ENCODE peak calls at places on chromosome 1, in ten cellular contexts. H is GM12865, Y is transverse colon, F is B cell, X is fibroblast of the aortic adventitia, Q is fibroblast of pulmonary artery, L is spleen, C is AG04450, G is mucosa of descending colon, R is BJ. D is an unnamed sample.

GRCh38 chr1:10834770-10835412 is 38.4 kb upstream of the CASZ1 start:
- DNase-seq in H (no peak), Y (no peak), F (no peak), X (no peak), Q (no peak), L (no peak), C (no peak), G (no peak), R (no peak), D (no peak)

GRCh38 chr1:218164930-218165686 is 120.0 kb upstream of the RRP15 start:
- DNase-seq in H (peak; percentile 3), Y (peak; percentile 7), F (peak; percentile 22), X (no peak), Q (peak; percentile 4), L (peak; percentile 65), C (no peak), G (peak; percentile 37), R (no peak), D (no peak)

GRCh38 chr1:151790940-151791651 is 796 bp upstream of the TDRKH start:
- DNase-seq in H (peak; percentile 19), Y (peak; percentile 48), F (peak; percentile 20), X (no peak), Q (no peak), L (peak; percentile 85), C (no peak), G (peak; percentile 51), R (no peak), D (no peak)

GRCh38 chr1:119714583-119714982 is 2.8 kb downstream of the PHGDH start:
- DNase-seq in H (no peak), Y (no peak), F (no peak), X (peak; percentile 69), Q (peak; percentile 36), L (no peak), C (no peak), G (no peak), R (no peak), D (no peak)

GRCh38 chr1:99010679-99011078 is 6.0 kb upstream of the PLPPR5 start:
- DNase-seq in H (no peak), Y (no peak), F (no peak), X (no peak), Q (no peak), L (no peak), C (no peak), G (no peak), R (no peak), D (no peak)

GRCh38 chr1:156134716-156135435 is 18.5 kb upstream of the SEMA4A start:
- DNase-seq in H (no peak), Y (no peak), F (no peak), X (no peak), Q (no peak), L (no peak), C (no peak), G (no peak), R (no peak), D (no peak)

GRCh38 chr1:13807213-13807612 is 107.2 kb downstream of the PRDM2 start:
- DNase-seq in H (peak; percentile 65), Y (peak; percentile 52), F (peak; percentile 42), X (no peak), Q (peak; percentile 28), L (no peak), C (no peak), G (peak; percentile 51), R (no peak), D (peak; percentile 12)

GRCh38 chr1:66415326-66415725 is 118.6 kb upstream of the SGIP1 start:
- DNase-seq in H (no peak), Y (no peak), F (no peak), X (no peak), Q (no peak), L (no peak), C (no peak), G (no peak), R (no peak), D (no peak)

GRCh38 chr1:30042438-30043147 is 680.8 kb downstream of the MATN1 start:
- DNase-seq in H (no peak), Y (no peak), F (no peak), X (no peak), Q (no peak), L (peak; percentile 48), C (no peak), G (no peak), R (no peak), D (no peak)

GRCh38 chr1:154758346-154758745 is 111.7 kb downstream of the KCNN3 start:
- DNase-seq in H (no peak), Y (no peak), F (no peak), X (no peak), Q (no peak), L (peak; percentile 18), C (no peak), G (no peak), R (no peak), D (no peak)

GRCh38 chr1:81592263-81592662 is 208.5 kb upstream of the ADGRL2 start:
- DNase-seq in H (no peak), Y (no peak), F (no peak), X (no peak), Q (no peak), L (no peak), C (no peak), G (no peak), R (no peak), D (no peak)

GRCh38 chr1:245859510-245860114 is 647.5 kb downstream of the SMYD3 start:
- DNase-seq in H (no peak), Y (no peak), F (no peak), X (peak; percentile 47), Q (peak; percentile 35), L (no peak), C (no peak), G (no peak), R (no peak), D (no peak)

GRCh38 chr1:11955221-11955620 is 20.7 kb downstream of the PLOD1 start:
- DNase-seq in H (no peak), Y (no peak), F (no peak), X (no peak), Q (no peak), L (no peak), C (no peak), G (no peak), R (no peak), D (no peak)

GRCh38 chr1:221437171-221437570 is 304.7 kb downstream of the DUSP10 start:
- DNase-seq in H (no peak), Y (no peak), F (no peak), X (peak; percentile 82), Q (peak; percentile 32), L (no peak), C (no peak), G (no peak), R (no peak), D (no peak)

GRCh38 chr1:117606608-117607261 is 887 bp downstream of the TENT5C start:
- DNase-seq in H (peak; percentile 59), Y (peak; percentile 66), F (peak; percentile 76), X (peak; percentile 58), Q (peak; percentile 39), L (peak; percentile 92), C (no peak), G (peak; percentile 76), R (no peak), D (no peak)
- TF ChIP-seq CTCF in H (no peak), Y (no peak), F (no peak), X (no peak), Q (no peak), L (no peak), C (no peak), G (no peak), R (no peak), D (no peak)

GRCh38 chr1:162271972-162272371 is 104.7 kb downstream of the SPATA46 start:
- DNase-seq in H (no peak), Y (no peak), F (no peak), X (no peak), Q (no peak), L (no peak), C (no peak), G (no peak), R (no peak), D (no peak)

GRCh38 chr1:162275622-162276175 is 101.0 kb downstream of the SPATA46 start:
- DNase-seq in H (no peak), Y (no peak), F (no peak), X (no peak), Q (no peak), L (no peak), C (no peak), G (no peak), R (no peak), D (no peak)

GRCh38 chr1:162279099-162279498 is 97.6 kb downstream of the SPATA46 start:
- DNase-seq in H (no peak), Y (no peak), F (no peak), X (no peak), Q (no peak), L (no peak), C (no peak), G (no peak), R (no peak), D (no peak)

DNA sequence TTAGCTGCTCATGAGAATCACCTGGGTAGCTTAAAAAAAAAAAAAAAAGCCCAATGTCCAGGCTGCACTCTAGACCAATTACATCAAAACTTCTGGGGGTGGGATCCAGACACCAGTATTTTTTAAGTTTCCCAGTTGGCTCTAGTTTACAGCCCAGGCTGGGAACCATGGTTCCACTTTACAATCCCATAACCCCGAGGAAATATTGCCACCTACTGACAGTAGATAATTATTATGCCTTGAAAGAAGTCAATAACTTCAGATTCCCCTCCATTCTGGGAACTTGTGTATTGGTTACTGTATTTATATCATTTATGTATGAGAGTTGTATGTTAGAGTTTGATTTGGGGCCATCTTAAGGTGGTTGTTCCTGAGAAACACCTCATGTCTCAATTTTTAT is 100.2 kb downstream of the SPATA46 start:
- DNase-seq in H (peak; percentile 23), Y (no peak), F (peak; percentile 4), X (peak; percentile 49), Q (peak; percentile 60), L (no peak), C (no peak), G (no peak), R (no peak), D (peak; percentile 26)
- TF ChIP-seq CTCF in H (peak; percentile 21), Y (peak; percentile 38), F (no peak), X (peak; percentile 41), Q (peak; percentile 40), L (peak; percentile 13), C (peak; percentile 46), G (no peak), R (peak; percentile 53), D (peak; percentile 61)

DNA sequence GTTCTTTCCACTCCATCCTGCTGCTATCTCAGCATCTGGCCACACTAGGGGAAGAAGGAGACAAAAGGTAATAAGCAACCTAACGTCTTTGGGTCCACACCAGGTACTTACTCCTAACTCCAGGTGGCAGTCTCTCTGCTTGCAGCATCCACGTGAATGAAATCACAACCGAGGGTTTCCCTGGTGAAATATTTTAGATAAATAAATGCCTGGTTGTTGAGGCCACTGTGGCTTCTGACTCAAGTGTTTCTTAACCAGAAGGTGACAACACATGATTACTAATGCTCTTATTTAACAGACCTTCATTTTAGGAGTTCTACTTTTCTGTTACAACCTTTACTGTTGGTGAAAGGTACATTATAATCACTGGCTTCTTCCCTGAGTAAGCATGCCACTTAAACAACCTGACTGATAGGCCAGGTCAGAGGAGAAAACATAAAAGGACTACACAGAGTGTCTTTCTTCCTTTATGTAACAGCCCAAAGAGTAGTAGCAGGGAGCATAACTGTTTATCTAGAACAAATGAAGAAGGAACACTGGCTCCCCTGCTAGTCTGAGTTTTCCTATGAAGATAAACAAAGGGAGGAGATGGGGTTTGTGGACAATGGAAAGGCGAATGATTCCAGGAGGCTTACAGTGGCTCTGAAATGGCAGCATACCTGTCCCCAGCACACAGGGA is 59.9 kb downstream of the SYT6 start:
- DNase-seq in H (no peak), Y (no peak), F (no peak), X (no peak), Q (peak; percentile 2), L (no peak), C (no peak), G (no peak), R (peak; percentile 2), D (peak; percentile 23)
- TF ChIP-seq CTCF in H (peak; percentile 17), Y (no peak), F (no peak), X (no peak), Q (no peak), L (no peak), C (no peak), G (no peak), R (no peak), D (peak; percentile 56)

GRCh38 chr1:237717121-237717520 is 173.6 kb downstream of the ZP4 start:
- DNase-seq in H (no peak), Y (no peak), F (no peak), X (no peak), Q (no peak), L (no peak), C (no peak), G (no peak), R (no peak), D (no peak)
- TF ChIP-seq CTCF in H (no peak), Y (no peak), F (no peak), X (no peak), Q (no peak), L (no peak), C (no peak), G (no peak), R (no peak), D (no peak)

D was measured in HCT116.